ENCODE peak calls at places on chromosome 12, in eight cellular contexts. One of them, this sample, is unnamed. For H3K36me3 and H3K9me3, the result is how much of the 10 kb centered on the place peaks cover.

GRCh38 chr12:128178971-128179370 is 88.0 kb upstream of the TMEM132C start:
- DNase-seq in esophagus squamous epithelium: no peak
- DNase-seq in gastrocnemius medialis: no peak
- DNase-seq in kidney: no peak
- DNase-seq in heart left ventricle: no peak
- DNase-seq in WERI-Rb-1: no peak
- DNase-seq in CD8-positive, alpha-beta T cell: no peak
- DNase-seq in IMR-90: no peak
- DNase-seq in this sample: no peak

GRCh38 chr12:102406033-102406584 is 74.3 kb downstream of the IGF1 start:
- DNase-seq in esophagus squamous epithelium: no peak
- DNase-seq in gastrocnemius medialis: peak
- DNase-seq in kidney: no peak
- DNase-seq in heart left ventricle: peak
- DNase-seq in WERI-Rb-1: no peak
- DNase-seq in CD8-positive, alpha-beta T cell: no peak
- DNase-seq in IMR-90: peak
- DNase-seq in this sample: no peak

GRCh38 chr12:57031228-57031670 is 14.9 kb upstream of the TAC3 start:
- DNase-seq in esophagus squamous epithelium: no peak
- DNase-seq in gastrocnemius medialis: no peak
- DNase-seq in kidney: no peak
- DNase-seq in heart left ventricle: no peak
- DNase-seq in WERI-Rb-1: no peak
- DNase-seq in CD8-positive, alpha-beta T cell: no peak
- DNase-seq in IMR-90: no peak
- DNase-seq in this sample: no peak

GRCh38 chr12:78674311-78675085 is 190.1 kb upstream of the SYT1 start:
- DNase-seq in esophagus squamous epithelium: no peak
- DNase-seq in gastrocnemius medialis: no peak
- DNase-seq in kidney: no peak
- DNase-seq in heart left ventricle: no peak
- DNase-seq in WERI-Rb-1: no peak
- DNase-seq in CD8-positive, alpha-beta T cell: no peak
- DNase-seq in IMR-90: peak
- DNase-seq in this sample: no peak

GRCh38 chr12:123075092-123075491 is 75.8 kb downstream of the PITPNM2 start:
- DNase-seq in esophagus squamous epithelium: no peak
- DNase-seq in gastrocnemius medialis: no peak
- DNase-seq in kidney: no peak
- DNase-seq in heart left ventricle: no peak
- DNase-seq in WERI-Rb-1: no peak
- DNase-seq in CD8-positive, alpha-beta T cell: peak
- DNase-seq in IMR-90: no peak
- DNase-seq in this sample: no peak

GRCh38 chr12:69087986-69088385 is 151.4 kb upstream of the CPSF6 start:
- DNase-seq in esophagus squamous epithelium: no peak
- DNase-seq in gastrocnemius medialis: no peak
- DNase-seq in kidney: no peak
- DNase-seq in heart left ventricle: no peak
- DNase-seq in WERI-Rb-1: no peak
- DNase-seq in CD8-positive, alpha-beta T cell: no peak
- DNase-seq in IMR-90: no peak
- DNase-seq in this sample: no peak

GRCh38 chr12:116690016-116690709 is 47.7 kb downstream of the SPRING1 start:
- DNase-seq in esophagus squamous epithelium: no peak
- DNase-seq in gastrocnemius medialis: no peak
- DNase-seq in kidney: no peak
- DNase-seq in heart left ventricle: no peak
- DNase-seq in WERI-Rb-1: peak
- DNase-seq in CD8-positive, alpha-beta T cell: no peak
- DNase-seq in IMR-90: no peak
- DNase-seq in this sample: no peak

GRCh38 chr12:112584266-112584722 is 165.5 kb downstream of the PTPN11 start:
- DNase-seq in esophagus squamous epithelium: no peak
- DNase-seq in gastrocnemius medialis: no peak
- DNase-seq in kidney: no peak
- DNase-seq in heart left ventricle: no peak
- DNase-seq in WERI-Rb-1: no peak
- DNase-seq in CD8-positive, alpha-beta T cell: no peak
- DNase-seq in IMR-90: no peak
- DNase-seq in this sample: no peak

GRCh38 chr12:19002192-19002591 is 127.3 kb upstream of the PLEKHA5 start:
- DNase-seq in esophagus squamous epithelium: no peak
- DNase-seq in gastrocnemius medialis: no peak
- DNase-seq in kidney: no peak
- DNase-seq in heart left ventricle: no peak
- DNase-seq in WERI-Rb-1: no peak
- DNase-seq in CD8-positive, alpha-beta T cell: no peak
- DNase-seq in IMR-90: no peak
- DNase-seq in this sample: no peak

GRCh38 chr12:112998997-112999767 is 20.9 kb downstream of the OAS2 start:
- DNase-seq in esophagus squamous epithelium: no peak
- DNase-seq in gastrocnemius medialis: no peak
- DNase-seq in kidney: no peak
- DNase-seq in heart left ventricle: no peak
- DNase-seq in WERI-Rb-1: no peak
- DNase-seq in CD8-positive, alpha-beta T cell: no peak
- DNase-seq in IMR-90: no peak
- DNase-seq in this sample: no peak

GRCh38 chr12:442235-442884 is 17.4 kb upstream of the B4GALNT3 start:
- DNase-seq in esophagus squamous epithelium: no peak
- DNase-seq in gastrocnemius medialis: no peak
- DNase-seq in kidney: no peak
- DNase-seq in heart left ventricle: peak
- DNase-seq in WERI-Rb-1: peak
- DNase-seq in CD8-positive, alpha-beta T cell: peak
- DNase-seq in IMR-90: peak
- DNase-seq in this sample: no peak

GRCh38 chr12:97616936-97617335 is 154.3 kb downstream of the RMST start:
- DNase-seq in esophagus squamous epithelium: no peak
- DNase-seq in gastrocnemius medialis: no peak
- DNase-seq in kidney: no peak
- DNase-seq in heart left ventricle: no peak
- DNase-seq in WERI-Rb-1: no peak
- DNase-seq in CD8-positive, alpha-beta T cell: no peak
- DNase-seq in IMR-90: no peak
- DNase-seq in this sample: no peak

GRCh38 chr12:71312767-71313375 is 126.7 kb upstream of the LGR5 start:
- DNase-seq in esophagus squamous epithelium: no peak
- DNase-seq in gastrocnemius medialis: no peak
- DNase-seq in kidney: no peak
- DNase-seq in heart left ventricle: no peak
- DNase-seq in WERI-Rb-1: no peak
- DNase-seq in CD8-positive, alpha-beta T cell: no peak
- DNase-seq in IMR-90: no peak
- DNase-seq in this sample: no peak

GRCh38 chr12:121811434-121812319 is 7.9 kb downstream of the SETD1B start:
- DNase-seq in esophagus squamous epithelium: no peak
- DNase-seq in gastrocnemius medialis: peak
- DNase-seq in kidney: peak
- DNase-seq in heart left ventricle: peak
- DNase-seq in WERI-Rb-1: peak
- DNase-seq in CD8-positive, alpha-beta T cell: peak
- DNase-seq in IMR-90: peak
- DNase-seq in this sample: peak

GRCh38 chr12:113422030-113422900 is at the start of gene SDSL:
- DNase-seq in esophagus squamous epithelium: no peak
- DNase-seq in gastrocnemius medialis: peak
- DNase-seq in kidney: peak
- DNase-seq in heart left ventricle: peak
- DNase-seq in WERI-Rb-1: peak
- DNase-seq in CD8-positive, alpha-beta T cell: no peak
- DNase-seq in IMR-90: peak
- DNase-seq in this sample: peak

DNA sequence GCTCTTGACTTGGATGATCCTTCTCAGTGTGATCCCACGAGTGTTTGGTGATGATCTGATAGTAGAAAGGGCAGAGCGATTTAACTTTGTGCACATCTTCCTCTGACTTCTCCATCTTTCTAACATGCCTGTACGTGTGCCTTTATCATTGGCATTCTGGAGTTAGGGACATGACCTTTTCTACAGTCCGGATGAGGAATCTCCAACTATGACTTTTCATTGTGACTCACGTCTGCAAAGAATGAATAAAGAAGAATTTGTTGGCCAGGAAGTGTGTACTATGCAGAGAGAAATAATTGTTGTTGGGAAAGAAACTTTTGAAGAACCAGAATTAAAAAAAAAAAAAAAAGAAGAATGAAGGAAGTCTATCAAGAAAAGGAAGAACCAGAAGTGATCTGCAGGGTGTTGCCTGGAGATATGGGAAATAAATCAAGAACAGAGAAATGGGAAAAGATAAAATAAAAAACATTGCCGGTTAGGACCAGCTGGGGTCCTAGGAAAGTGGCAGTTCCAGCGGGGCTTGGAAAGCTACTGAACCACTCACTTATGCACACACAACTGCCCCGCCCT is 25.3 kb downstream of the PPFIBP1 start:
- DNase-seq in esophagus squamous epithelium: no peak
- DNase-seq in gastrocnemius medialis: no peak
- DNase-seq in kidney: no peak
- DNase-seq in heart left ventricle: no peak
- DNase-seq in WERI-Rb-1: no peak
- DNase-seq in CD8-positive, alpha-beta T cell: no peak
- DNase-seq in IMR-90: peak
- DNase-seq in this sample: no peak
- H3K4me3 ChIP-seq in esophagus squamous epithelium: peak
- H3K4me3 ChIP-seq in gastrocnemius medialis: peak
- H3K4me3 ChIP-seq in kidney: peak
- H3K4me3 ChIP-seq in heart left ventricle: peak
- H3K4me3 ChIP-seq in WERI-Rb-1: no peak
- H3K4me3 ChIP-seq in CD8-positive, alpha-beta T cell: no peak
- H3K4me3 ChIP-seq in IMR-90: peak
- H3K4me3 ChIP-seq in this sample: peak

GRCh38 chr12:117837737-117838050 is 131.1 kb downstream of the KSR2 start:
- DNase-seq in esophagus squamous epithelium: no peak
- DNase-seq in gastrocnemius medialis: no peak
- DNase-seq in kidney: no peak
- DNase-seq in heart left ventricle: no peak
- DNase-seq in WERI-Rb-1: no peak
- DNase-seq in CD8-positive, alpha-beta T cell: no peak
- DNase-seq in IMR-90: no peak
- DNase-seq in this sample: no peak
- H3K36me3 ChIP-seq in esophagus squamous epithelium: under half
- H3K36me3 ChIP-seq in gastrocnemius medialis: under half
- H3K36me3 ChIP-seq in kidney: under half
- H3K36me3 ChIP-seq in heart left ventricle: under half
- H3K36me3 ChIP-seq in WERI-Rb-1: under half
- H3K36me3 ChIP-seq in CD8-positive, alpha-beta T cell: under half
- H3K36me3 ChIP-seq in IMR-90: under half
- H3K36me3 ChIP-seq in this sample: under half

GRCh38 chr12:34343345-34343744 is 321.0 kb downstream of the ALG10 start:
- DNase-seq in esophagus squamous epithelium: no peak
- DNase-seq in gastrocnemius medialis: no peak
- DNase-seq in kidney: no peak
- DNase-seq in heart left ventricle: no peak
- DNase-seq in WERI-Rb-1: no peak
- DNase-seq in CD8-positive, alpha-beta T cell: no peak
- DNase-seq in IMR-90: no peak
- DNase-seq in this sample: no peak

GRCh38 chr12:34345801-34346200 is 323.5 kb downstream of the ALG10 start:
- DNase-seq in esophagus squamous epithelium: no peak
- DNase-seq in gastrocnemius medialis: no peak
- DNase-seq in kidney: no peak
- DNase-seq in heart left ventricle: no peak
- DNase-seq in WERI-Rb-1: no peak
- DNase-seq in CD8-positive, alpha-beta T cell: no peak
- DNase-seq in IMR-90: no peak
- DNase-seq in this sample: no peak

GRCh38 chr12:34343766-34344165 is 321.5 kb downstream of the ALG10 start:
- DNase-seq in esophagus squamous epithelium: no peak
- DNase-seq in gastrocnemius medialis: no peak
- DNase-seq in kidney: no peak
- DNase-seq in heart left ventricle: no peak
- DNase-seq in WERI-Rb-1: no peak
- DNase-seq in CD8-positive, alpha-beta T cell: no peak
- DNase-seq in IMR-90: no peak
- DNase-seq in this sample: no peak

GRCh38 chr12:34346372-34347034 is 324.2 kb downstream of the ALG10 start:
- DNase-seq in esophagus squamous epithelium: no peak
- DNase-seq in gastrocnemius medialis: no peak
- DNase-seq in kidney: no peak
- DNase-seq in heart left ventricle: no peak
- DNase-seq in WERI-Rb-1: no peak
- DNase-seq in CD8-positive, alpha-beta T cell: no peak
- DNase-seq in IMR-90: no peak
- DNase-seq in this sample: no peak

GRCh38 chr12:34344851-34345522 is 322.7 kb downstream of the ALG10 start:
- DNase-seq in esophagus squamous epithelium: no peak
- DNase-seq in gastrocnemius medialis: no peak
- DNase-seq in kidney: no peak
- DNase-seq in heart left ventricle: no peak
- DNase-seq in WERI-Rb-1: no peak
- DNase-seq in CD8-positive, alpha-beta T cell: no peak
- DNase-seq in IMR-90: no peak
- DNase-seq in this sample: no peak
- H3K9me3 ChIP-seq in esophagus squamous epithelium: half or more
- H3K9me3 ChIP-seq in gastrocnemius medialis: under half
- H3K9me3 ChIP-seq in kidney: under half
- H3K9me3 ChIP-seq in heart left ventricle: under half
- H3K9me3 ChIP-seq in WERI-Rb-1: under half
- H3K9me3 ChIP-seq in CD8-positive, alpha-beta T cell: under half
- H3K9me3 ChIP-seq in IMR-90: under half
- H3K9me3 ChIP-seq in this sample: under half

GRCh38 chr12:130952545-130952954 is 1.2 kb upstream of the ADGRD1 start:
- DNase-seq in esophagus squamous epithelium: no peak
- DNase-seq in gastrocnemius medialis: no peak
- DNase-seq in kidney: no peak
- DNase-seq in heart left ventricle: no peak
- DNase-seq in WERI-Rb-1: no peak
- DNase-seq in CD8-positive, alpha-beta T cell: no peak
- DNase-seq in IMR-90: no peak
- DNase-seq in this sample: no peak

GRCh38 chr12:130956009-130956408 is 2.3 kb downstream of the ADGRD1 start:
- DNase-seq in esophagus squamous epithelium: no peak
- DNase-seq in gastrocnemius medialis: no peak
- DNase-seq in kidney: no peak
- DNase-seq in heart left ventricle: no peak
- DNase-seq in WERI-Rb-1: no peak
- DNase-seq in CD8-positive, alpha-beta T cell: no peak
- DNase-seq in IMR-90: no peak
- DNase-seq in this sample: no peak

GRCh38 chr12:130955238-130955816 is 1.6 kb downstream of the ADGRD1 start:
- DNase-seq in esophagus squamous epithelium: no peak
- DNase-seq in gastrocnemius medialis: peak
- DNase-seq in kidney: no peak
- DNase-seq in heart left ventricle: peak
- DNase-seq in WERI-Rb-1: no peak
- DNase-seq in CD8-positive, alpha-beta T cell: no peak
- DNase-seq in IMR-90: no peak
- DNase-seq in this sample: peak

GRCh38 chr12:130953783-130954543 is at the start of gene ADGRD1:
- DNase-seq in esophagus squamous epithelium: no peak
- DNase-seq in gastrocnemius medialis: peak
- DNase-seq in kidney: no peak
- DNase-seq in heart left ventricle: peak
- DNase-seq in WERI-Rb-1: no peak
- DNase-seq in CD8-positive, alpha-beta T cell: no peak
- DNase-seq in IMR-90: peak
- DNase-seq in this sample: peak

DNA sequence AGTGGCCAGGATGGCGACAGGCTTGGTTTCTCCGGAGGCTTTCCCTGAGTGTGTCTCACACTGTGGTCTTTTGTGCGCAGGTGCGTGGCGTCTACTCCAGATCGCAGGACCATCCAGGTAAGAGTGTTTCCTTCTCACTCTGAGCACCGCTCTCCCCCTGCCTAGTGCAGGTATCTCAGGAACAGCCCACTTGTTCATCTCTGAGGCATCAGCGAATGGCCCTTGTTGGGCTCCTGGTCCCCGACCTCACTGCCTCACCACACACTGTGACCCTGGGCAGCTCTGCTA is 781 bp downstream of the ADGRD1 start:
- DNase-seq in esophagus squamous epithelium: no peak
- DNase-seq in gastrocnemius medialis: no peak
- DNase-seq in kidney: no peak
- DNase-seq in heart left ventricle: no peak
- DNase-seq in WERI-Rb-1: no peak
- DNase-seq in CD8-positive, alpha-beta T cell: no peak
- DNase-seq in IMR-90: no peak
- DNase-seq in this sample: no peak
- H3K4me3 ChIP-seq in esophagus squamous epithelium: peak
- H3K4me3 ChIP-seq in gastrocnemius medialis: peak
- H3K4me3 ChIP-seq in kidney: peak
- H3K4me3 ChIP-seq in heart left ventricle: peak
- H3K4me3 ChIP-seq in WERI-Rb-1: no peak
- H3K4me3 ChIP-seq in CD8-positive, alpha-beta T cell: no peak
- H3K4me3 ChIP-seq in IMR-90: no peak
- H3K4me3 ChIP-seq in this sample: peak

This sample was measured in psoas muscle.